ENCODE peak calls at places on chromosome 9, in six cellular contexts. T is A549, Q is K562, H is endothelial cell of umbilical vein, B is HepG2, J is GM12878. V is an unnamed sample.

GRCh38 chr9:114382951-114383865 is 4.6 kb downstream of the AKNA start:
- DNase-seq in T (no peak), Q (no peak), H (no peak), B (no peak), J (no peak), V (peak)

GRCh38 chr9:136697146-136697820 is 10.0 kb upstream of the AGPAT2 start:
- DNase-seq in T (no peak), Q (no peak), H (no peak), B (peak), J (no peak), V (no peak)

GRCh38 chr9:69834056-69834455 is 13.4 kb downstream of the CFAP95 start:
- DNase-seq in T (no peak), Q (no peak), H (no peak), B (no peak), J (no peak), V (no peak)

GRCh38 chr9:23492126-23493002 is 333.7 kb downstream of the ELAVL2 start:
- DNase-seq in T (peak), Q (no peak), H (peak), B (peak), J (no peak), V (peak)

GRCh38 chr9:137066096-137066861 is 4.1 kb downstream of the SAPCD2 start:
- DNase-seq in T (no peak), Q (no peak), H (no peak), B (no peak), J (no peak), V (no peak)

GRCh38 chr9:110688329-110688728 is 19.7 kb downstream of the MUSK start:
- DNase-seq in T (no peak), Q (no peak), H (no peak), B (no peak), J (no peak), V (no peak)

GRCh38 chr9:71071633-71072032 is 49.8 kb downstream of the TRPM3 start:
- DNase-seq in T (no peak), Q (no peak), H (no peak), B (no peak), J (no peak), V (no peak)

GRCh38 chr9:14585730-14586473 is 107.3 kb downstream of the ZDHHC21 start:
- DNase-seq in T (no peak), Q (no peak), H (no peak), B (no peak), J (peak), V (no peak)

GRCh38 chr9:123327697-123328100 is 28.3 kb upstream of the CRB2 start:
- DNase-seq in T (no peak), Q (no peak), H (no peak), B (no peak), J (no peak), V (no peak)

GRCh38 chr9:70411930-70412677 is 2.4 kb downstream of the KLF9 start:
- DNase-seq in T (no peak), Q (peak), H (peak), B (peak), J (peak), V (peak)

GRCh38 chr9:104494808-104495207 is 9.3 kb upstream of the OR13F1 start:
- DNase-seq in T (no peak), Q (no peak), H (no peak), B (no peak), J (no peak), V (peak)

GRCh38 chr9:36922548-36922947 is 111.5 kb downstream of the PAX5 start:
- DNase-seq in T (peak), Q (no peak), H (no peak), B (no peak), J (no peak), V (peak)

GRCh38 chr9:84339951-84340350 is 607 bp downstream of the SLC28A3 start:
- DNase-seq in T (no peak), Q (no peak), H (no peak), B (no peak), J (no peak), V (no peak)
- TF ChIP-seq MYC in T (no peak), Q (no peak), H (no peak), B (no peak), J (no peak), V (no peak)

GRCh38 chr9:90037136-90037797 is 432.5 kb downstream of the GADD45G start:
- DNase-seq in T (no peak), Q (no peak), H (no peak), B (no peak), J (no peak), V (no peak)

GRCh38 chr9:90044263-90044662 is 439.5 kb downstream of the GADD45G start:
- DNase-seq in T (peak), Q (no peak), H (no peak), B (no peak), J (no peak), V (no peak)

GRCh38 chr9:90034071-90034470 is 429.3 kb downstream of the GADD45G start:
- DNase-seq in T (no peak), Q (no peak), H (no peak), B (no peak), J (no peak), V (no peak)

GRCh38 chr9:90035471-90035870 is 430.7 kb downstream of the GADD45G start:
- DNase-seq in T (no peak), Q (no peak), H (no peak), B (no peak), J (no peak), V (no peak)

DNA sequence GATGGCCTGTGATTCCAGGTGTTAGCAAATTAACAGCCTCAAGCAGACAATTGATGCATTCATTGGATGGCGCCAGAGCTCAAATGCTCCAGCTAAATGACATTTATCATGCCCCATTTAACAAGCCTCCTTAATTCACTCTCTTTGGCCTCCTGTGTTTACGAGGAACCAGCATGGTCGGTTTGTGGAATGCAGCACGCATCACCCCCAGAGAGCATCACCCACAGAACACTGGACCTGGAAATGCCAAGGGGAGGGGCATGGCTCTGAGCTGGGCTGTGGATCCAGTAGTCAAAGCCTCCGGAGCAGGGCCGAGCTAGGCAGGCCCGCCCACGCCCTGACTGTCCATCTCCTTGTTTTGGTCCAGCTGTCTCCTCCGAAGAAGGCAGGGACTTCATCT is 434.0 kb downstream of the GADD45G start:
- DNase-seq in T (no peak), Q (no peak), H (no peak), B (no peak), J (no peak), V (no peak)
- TF ChIP-seq MAX in T (no peak), Q (no peak), H (no peak), B (no peak), J (no peak), V (no peak)

DNA sequence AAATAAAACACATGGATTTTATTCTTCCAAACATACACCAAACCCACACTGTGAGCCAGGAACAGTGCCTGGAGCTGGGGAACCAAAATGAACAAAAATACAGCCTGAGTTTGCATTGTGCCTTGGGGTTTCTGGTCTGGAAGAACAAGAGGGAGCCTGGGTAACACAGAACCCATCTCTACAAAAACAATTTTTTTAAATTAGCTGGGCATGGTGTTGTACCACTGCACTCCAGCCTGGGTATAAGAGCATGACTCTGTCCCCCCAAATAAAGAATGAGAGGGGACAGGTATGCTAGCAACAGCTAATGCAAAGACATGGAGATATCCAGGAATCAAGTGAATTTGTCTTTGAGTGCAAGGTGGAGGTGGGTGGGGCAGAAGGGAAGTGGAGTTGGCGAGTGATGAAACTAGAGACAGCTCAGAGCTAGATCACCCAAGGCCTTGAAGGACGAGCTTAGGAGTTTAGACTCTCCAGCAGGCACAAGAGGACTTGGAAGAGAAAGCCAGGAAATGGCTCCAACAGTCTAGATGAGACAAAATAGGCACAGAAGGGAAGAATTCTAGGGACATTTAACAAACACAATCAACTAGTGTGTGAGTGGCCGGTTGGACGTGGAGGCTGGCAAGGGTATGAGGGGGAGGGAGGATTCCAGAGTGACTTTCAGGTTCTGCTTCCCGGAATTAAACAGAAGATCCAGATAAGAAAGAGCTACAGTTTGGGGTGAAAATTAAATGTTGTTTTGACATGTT is 47.4 kb downstream of the FNBP1 start:
- DNase-seq in T (no peak), Q (peak), H (peak), B (no peak), J (no peak), V (peak)
- TF ChIP-seq MYC in T (no peak), Q (no peak), H (no peak), B (no peak), J (no peak), V (no peak)

DNA sequence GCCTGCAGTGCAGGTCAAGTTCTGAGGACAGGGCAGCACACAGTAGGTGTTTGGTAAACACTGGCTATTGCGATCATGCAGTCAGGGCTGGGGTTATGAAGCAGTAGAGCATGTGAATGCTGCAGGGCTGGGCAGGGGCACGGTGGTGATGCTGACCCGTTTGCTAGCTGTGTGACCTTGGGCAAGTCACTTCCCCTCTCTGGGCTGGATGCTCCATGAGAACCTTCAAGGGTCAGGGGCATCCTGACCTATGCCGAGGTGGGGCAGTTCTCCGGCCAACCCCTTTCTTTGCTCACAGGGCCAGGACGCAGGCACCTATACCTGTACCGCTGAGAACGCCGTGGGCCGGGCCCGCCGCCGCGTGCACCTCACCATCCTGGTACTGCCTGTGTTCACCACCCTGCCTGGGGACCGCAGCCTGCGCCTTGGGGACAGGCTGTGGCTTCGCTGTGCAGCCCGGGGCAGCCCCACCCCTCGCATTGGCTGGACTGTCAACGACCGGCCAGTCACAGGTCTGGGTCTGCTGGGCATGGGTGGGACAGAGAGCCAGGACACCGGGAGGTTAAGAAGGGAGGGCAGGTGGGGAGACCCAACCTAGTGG is 39.0 kb upstream of the ASS1 start:
- DNase-seq in T (no peak), Q (no peak), H (no peak), B (no peak), J (no peak), V (no peak)
- TF ChIP-seq MAX in T (no peak), Q (no peak), H (no peak), B (no peak), J (no peak), V (no peak)

GRCh38 chr9:76020654-76021053 is 130.2 kb downstream of the PCSK5 start:
- DNase-seq in T (no peak), Q (no peak), H (no peak), B (no peak), J (no peak), V (no peak)
- TF ChIP-seq MYC in T (no peak), Q (no peak), H (no peak), B (no peak), J (no peak), V (no peak)